ENCODE peak calls at places on chromosomes 11 and 22, in seven cellular contexts. I, Q, S, P, G, X and J are unnamed samples.

GRCh38 chr22:20243545-20244249 is 24.4 kb downstream of the RTN4R start:
- DNase-seq in P (no peak), S (no peak), Q (peak; percentile 94), X (no peak), I (peak; percentile 64), G (peak; percentile 71), J (peak; percentile 56)

GRCh38 chr22:24437091-24437490 is 9.7 kb downstream of the ADORA2A start:
- DNase-seq in S (no peak), G (no peak), X (no peak), P (no peak), Q (no peak), I (no peak), J (no peak)

GRCh38 chr22:40605676-40606250 is 30.8 kb downstream of the MRTFA start:
- DNase-seq in G (peak; percentile 42), Q (no peak), I (no peak), X (no peak), S (peak; percentile 42), P (no peak), J (no peak)

GRCh38 chr11:75103380-75104026 is 6.8 kb upstream of the OR2AT4 start:
- DNase-seq in I (no peak), Q (no peak), G (peak; percentile 86), S (no peak), X (no peak), P (no peak), J (peak; percentile 72)

GRCh38 chr11:71248251-71248570 is 4.2 kb downstream of the SHANK2 start:
- DNase-seq in P (no peak), G (no peak), Q (no peak), I (no peak), X (no peak), S (no peak), J (no peak)

GRCh38 chr11:118572914-118573550 is 823 bp downstream of the ARCN1 start:
- DNase-seq in I (no peak), X (peak; percentile 11), G (peak; percentile 75), Q (peak; percentile 48), P (no peak), S (peak; percentile 62), J (peak; percentile 69)

GRCh38 chr22:39967103-39967829 is 7.1 kb downstream of the TMA7B start:
- DNase-seq in X (no peak), I (no peak), Q (no peak), P (no peak), S (no peak), G (peak; percentile 45), J (no peak)

GRCh38 chr11:45025716-45026492 is 75.2 kb upstream of the TP53I11 start:
- DNase-seq in S (peak; percentile 7), I (peak; percentile 26), P (no peak), G (peak; percentile 22), X (no peak), Q (peak; percentile 71), J (peak; percentile 23)

GRCh38 chr11:19694796-19695345 is 17.8 kb upstream of the NAV2 start:
- DNase-seq in Q (no peak), S (no peak), G (no peak), I (no peak), X (no peak), P (no peak), J (no peak)

GRCh38 chr11:50088231-50088630 is 55.6 kb downstream of the OR4C45 start:
- DNase-seq in I (no peak), S (no peak), P (no peak), G (no peak), X (no peak), Q (no peak), J (no peak)

GRCh38 chr22:38569181-38569971 is 607 bp downstream of the DMC1 start:
- DNase-seq in Q (no peak), S (peak; percentile 18), G (no peak), X (no peak), I (no peak), P (no peak), J (peak; percentile 6)

GRCh38 chr11:27087425-27087824 is 46.8 kb downstream of the BBOX1 start:
- DNase-seq in S (no peak), P (no peak), G (peak; percentile 19), I (no peak), Q (no peak), X (no peak), J (no peak)

GRCh38 chr22:28882545-28882877 is 861 bp upstream of the ZNRF3 start:
- DNase-seq in X (no peak), Q (no peak), P (no peak), I (no peak), S (no peak), G (no peak), J (peak; percentile 44)

GRCh38 chr11:35944503-35945136 is 758 bp downstream of the LDLRAD3 start:
- DNase-seq in G (no peak), S (no peak), P (no peak), X (no peak), Q (no peak), I (no peak), J (no peak)

GRCh38 chr11:73226297-73227006 is 8.4 kb downstream of the P2RY2 start:
- DNase-seq in G (no peak), I (no peak), X (no peak), P (no peak), Q (no peak), S (no peak), J (no peak)

GRCh38 chr11:17822021-17822781 is 87.6 kb downstream of the KCNC1 start:
- DNase-seq in P (no peak), I (no peak), S (no peak), Q (no peak), G (peak; percentile 82), X (no peak), J (peak; percentile 87)

GRCh38 chr11:69251639-69252493 is 42.1 kb upstream of the MYEOV start:
- DNase-seq in Q (no peak), P (no peak), I (no peak), G (no peak), S (no peak), X (no peak), J (no peak)

GRCh38 chr11:94507485-94507884 is 4.8 kb upstream of the C11orf97 start:
- DNase-seq in G (no peak), P (no peak), X (no peak), Q (no peak), I (no peak), S (no peak), J (peak; percentile 22)

GRCh38 chr22:24772493-24773220 is 1.9 kb downstream of the PIWIL3 start:
- DNase-seq in Q (peak; percentile 96), S (no peak), G (peak; percentile 54), P (peak; percentile 49), I (peak; percentile 79), X (peak; percentile 30), J (peak; percentile 74)

GRCh38 chr22:30398685-30399680 is 2.2 kb downstream of the SEC14L2 start:
- DNase-seq in G (no peak), Q (no peak), S (no peak), X (no peak), P (no peak), I (no peak), J (no peak)

GRCh38 chr11:130847517-130847916 is 68.8 kb downstream of the SNX19 start:
- DNase-seq in G (peak; percentile 87), S (peak; percentile 88), X (no peak), Q (no peak), I (no peak), P (no peak), J (peak; percentile 82)

DNA sequence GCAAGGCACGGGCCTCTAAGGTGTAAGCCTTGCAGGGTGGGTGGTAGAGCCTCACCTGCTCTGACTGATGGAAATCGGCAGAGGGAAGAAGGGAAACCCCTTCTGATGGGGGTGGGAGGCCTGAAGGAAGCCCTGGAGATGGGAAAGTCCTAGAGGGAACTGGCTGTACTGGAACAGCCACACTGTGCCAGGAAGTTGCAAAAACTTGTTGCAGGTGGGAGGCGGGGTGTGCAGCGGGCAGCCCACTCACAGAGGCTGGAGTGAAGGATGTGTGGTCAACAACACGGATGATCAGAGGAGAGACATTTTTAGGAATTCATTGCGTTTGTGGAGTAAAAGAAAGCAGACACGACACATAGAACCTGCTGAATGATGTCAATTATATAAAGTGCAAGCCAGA is 91.3 kb downstream of the ZC3H12C start:
- DNase-seq in G (no peak), I (no peak), P (no peak), S (no peak), Q (no peak), X (no peak), J (no peak)
- H2BK5ac ChIP-seq in G (no peak overlapping the region), I (no peak overlapping the region), P (no peak overlapping the region), S (no peak overlapping the region), Q (no peak overlapping the region), X (no peak overlapping the region), J (no peak overlapping the region)

GRCh38 chr11:9461760-9462134 is 935 bp downstream of the ZNF143 start:
- DNase-seq in Q (peak; percentile 35), S (no peak), X (no peak), I (no peak), P (no peak), G (peak; percentile 15), J (peak; percentile 46)

GRCh38 chr11:9462172-9462799 is 1.5 kb downstream of the ZNF143 start:
- DNase-seq in I (no peak), G (peak; percentile 25), P (no peak), X (no peak), Q (peak; percentile 29), S (peak; percentile 89), J (peak; percentile 45)

GRCh38 chr11:9461068-9461759 is 402 bp downstream of the ZNF143 start:
- DNase-seq in P (no peak), S (peak; percentile 83), G (peak; percentile 86), X (peak; percentile 83), Q (peak; percentile 94), I (no peak), J (peak; percentile 93)

GRCh38 chr11:9459573-9460321 is 1.1 kb upstream of the ZNF143 start:
- DNase-seq in X (peak; percentile 17), P (no peak), Q (peak; percentile 64), S (peak; percentile 53), I (no peak), G (peak; percentile 64), J (peak; percentile 60)

GRCh38 chr11:9460322-9461067 is at the start of gene ZNF143:
- DNase-seq in S (peak; percentile 100), P (peak; percentile 100), I (peak; percentile 100), G (peak; percentile 100), X (peak; percentile 100), Q (peak; percentile 100), J (peak; percentile 100)
- H3K79me1 ChIP-seq in S (peaks cover 20% of the 10 kb centered on the region), P (no peaks in the 10 kb centered on the region), I (peaks cover under 1% of the 10 kb centered on the region), G (peaks cover 34% of the 10 kb centered on the region), X (peaks cover 2% of the 10 kb centered on the region), Q (peaks cover 2% of the 10 kb centered on the region), J (no peaks in the 10 kb centered on the region)

GRCh38 chr11:114619659-114620173 is 24.1 kb upstream of the NXPE4 start:
- DNase-seq in X (no peak), G (no peak), Q (no peak), P (no peak), I (no peak), S (no peak), J (no peak)

GRCh38 chr11:114615448-114616361 is 20.1 kb upstream of the NXPE4 start:
- DNase-seq in I (no peak), X (no peak), G (no peak), S (no peak), Q (no peak), P (no peak), J (no peak)

GRCh38 chr11:114616516-114616915 is 20.9 kb upstream of the NXPE4 start:
- DNase-seq in P (no peak), S (no peak), G (no peak), X (no peak), Q (no peak), I (no peak), J (no peak)

GRCh38 chr11:114617157-114618124 is 21.9 kb upstream of the NXPE4 start:
- DNase-seq in P (no peak), Q (no peak), I (no peak), G (no peak), S (no peak), X (no peak), J (no peak)

GRCh38 chr11:114618139-114618538 is 22.6 kb upstream of the NXPE4 start:
- DNase-seq in Q (no peak), P (no peak), I (no peak), X (no peak), G (no peak), S (no peak), J (no peak)
- H2BK5ac ChIP-seq in Q (no peak overlapping the region), P (no peak overlapping the region), I (no peak overlapping the region), X (no peak overlapping the region), G (no peak overlapping the region), S (no peak overlapping the region), J (no peak overlapping the region)

GRCh38 chr11:77126156-77126775 is 1.8 kb upstream of the MYO7A start:
- DNase-seq in G (no peak), I (no peak), P (no peak), Q (peak; percentile 17), X (no peak), S (no peak), J (no peak)
- H3K79me1 ChIP-seq in G (no peaks in the 10 kb centered on the region), I (no peaks in the 10 kb centered on the region), P (no peaks in the 10 kb centered on the region), Q (no peaks in the 10 kb centered on the region), X (no peaks in the 10 kb centered on the region), S (no peaks in the 10 kb centered on the region), J (no peaks in the 10 kb centered on the region)